ENCODE peak calls at places on chromosomes 13 and 19, in nine cellular contexts. G is fibroblast of lung, S is mesothelial cell of epicardium, O is MCF 10A, C is thyroid gland, N is ascending aorta, Q is fibroblast of pulmonary artery, H is gastrocnemius medialis, U is cardiac fibroblast. Y is an unnamed sample.

GRCh38 chr13:40878321-40878720 is 88.9 kb downstream of the SLC25A15 start:
- DNase-seq in G (no peak), S (no peak), O (no peak), C (peak), N (no peak), Q (no peak), H (no peak), U (no peak), Y (no peak)

GRCh38 chr19:45820413-45821102 is 5.5 kb upstream of the RSPH6A start:
- DNase-seq in G (no peak), S (no peak), O (no peak), C (no peak), N (no peak), Q (no peak), H (no peak), U (no peak), Y (no peak)

GRCh38 chr19:54460230-54461005 is 3.2 kb downstream of the LENG9 start:
- DNase-seq in G (no peak), S (no peak), O (no peak), C (no peak), N (no peak), Q (no peak), H (no peak), U (no peak), Y (no peak)

GRCh38 chr19:14375055-14375581 is 6.1 kb upstream of the ADGRE5 start:
- DNase-seq in G (no peak), S (no peak), O (no peak), C (no peak), N (peak), Q (no peak), H (peak), U (no peak), Y (no peak)

GRCh38 chr13:34258646-34259386 is 440.9 kb downstream of the RFC3 start:
- DNase-seq in G (no peak), S (no peak), O (no peak), C (no peak), N (no peak), Q (no peak), H (no peak), U (no peak), Y (no peak)

GRCh38 chr13:32669030-32669646 is 82.9 kb downstream of the PDS5B start:
- DNase-seq in G (peak), S (no peak), O (peak), C (no peak), N (no peak), Q (peak), H (no peak), U (peak), Y (no peak)

GRCh38 chr19:54459282-54460229 is 4.0 kb downstream of the LENG9 start:
- DNase-seq in G (no peak), S (no peak), O (no peak), C (no peak), N (no peak), Q (no peak), H (no peak), U (no peak), Y (no peak)

GRCh38 chr19:23482829-23483228 is 87.6 kb upstream of the ZNF91 start:
- DNase-seq in G (no peak), S (no peak), O (peak), C (no peak), N (no peak), Q (no peak), H (no peak), U (no peak), Y (no peak)

GRCh38 chr19:39679056-39679790 is 23.5 kb downstream of the LGALS16 start:
- DNase-seq in G (no peak), S (no peak), O (no peak), C (no peak), N (no peak), Q (no peak), H (peak), U (no peak), Y (no peak)

GRCh38 chr13:92843549-92843948 is 383.1 kb upstream of the GPC6 start:
- DNase-seq in G (peak), S (no peak), O (peak), C (no peak), N (no peak), Q (peak), H (no peak), U (peak), Y (no peak)

GRCh38 chr19:47651691-47652090 is 42.8 kb downstream of the BICRA start:
- DNase-seq in G (no peak), S (no peak), O (no peak), C (no peak), N (no peak), Q (no peak), H (no peak), U (no peak), Y (no peak)

GRCh38 chr19:8335343-8336071 is 7.6 kb downstream of the KANK3 start:
- DNase-seq in G (no peak), S (no peak), O (no peak), C (no peak), N (no peak), Q (no peak), H (no peak), U (no peak), Y (no peak)

GRCh38 chr19:58089846-58090245 is 8.2 kb downstream of the ZSCAN18 start:
- DNase-seq in G (no peak), S (no peak), O (no peak), C (no peak), N (no peak), Q (no peak), H (no peak), U (no peak), Y (no peak)
- TF ChIP-seq CTCF in G (no peak), S (no peak), O (no peak), C (no peak), N (no peak), Q (no peak), H (no peak), U (no peak), Y (no peak)

DNA sequence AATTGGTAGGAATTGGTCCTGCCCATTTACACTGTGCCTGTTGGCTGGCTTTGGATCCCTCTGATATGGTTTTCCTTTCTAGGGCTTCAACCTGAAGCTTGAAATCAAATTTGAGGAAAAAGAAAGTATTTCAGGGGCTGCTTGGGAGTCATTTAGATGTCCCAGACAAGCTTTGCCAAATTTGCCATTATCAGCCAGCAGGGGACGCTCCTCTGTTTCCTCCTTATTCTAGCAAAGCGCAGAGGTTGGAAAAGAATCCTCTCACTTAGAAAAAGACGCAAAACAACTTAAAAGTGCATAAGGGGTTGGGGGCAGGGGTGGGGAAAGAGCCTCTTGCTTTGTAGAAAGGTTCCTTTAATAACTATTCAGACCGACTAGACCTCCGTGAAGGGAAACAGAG is 1211.1 kb upstream of the PCDH20 start:
- DNase-seq in G (no peak), S (no peak), O (peak), C (no peak), N (no peak), Q (no peak), H (no peak), U (no peak), Y (no peak)
- TF ChIP-seq CTCF in G (peak), S (no peak), O (no peak), C (no peak), N (no peak), Q (no peak), H (no peak), U (no peak), Y (no peak)

DNA sequence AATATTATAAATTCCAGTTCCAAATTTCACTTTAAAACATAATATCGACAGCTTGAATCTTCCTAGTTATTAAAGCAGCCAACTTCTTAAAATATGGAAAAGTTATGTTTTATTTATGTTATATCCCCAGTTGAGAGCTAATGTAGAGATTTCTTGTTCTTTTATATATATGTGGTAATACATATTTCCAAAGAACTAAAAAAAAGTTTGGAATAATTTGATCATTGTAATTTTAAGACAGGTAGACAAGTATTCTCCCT is 781 bp upstream of the TBC1D4 start:
- DNase-seq in G (no peak), S (no peak), O (no peak), C (no peak), N (no peak), Q (no peak), H (no peak), U (no peak), Y (no peak)
- TF ChIP-seq CTCF in G (no peak), S (no peak), O (no peak), C (no peak), N (no peak), Q (no peak), H (no peak), U (no peak), Y (no peak)

DNA sequence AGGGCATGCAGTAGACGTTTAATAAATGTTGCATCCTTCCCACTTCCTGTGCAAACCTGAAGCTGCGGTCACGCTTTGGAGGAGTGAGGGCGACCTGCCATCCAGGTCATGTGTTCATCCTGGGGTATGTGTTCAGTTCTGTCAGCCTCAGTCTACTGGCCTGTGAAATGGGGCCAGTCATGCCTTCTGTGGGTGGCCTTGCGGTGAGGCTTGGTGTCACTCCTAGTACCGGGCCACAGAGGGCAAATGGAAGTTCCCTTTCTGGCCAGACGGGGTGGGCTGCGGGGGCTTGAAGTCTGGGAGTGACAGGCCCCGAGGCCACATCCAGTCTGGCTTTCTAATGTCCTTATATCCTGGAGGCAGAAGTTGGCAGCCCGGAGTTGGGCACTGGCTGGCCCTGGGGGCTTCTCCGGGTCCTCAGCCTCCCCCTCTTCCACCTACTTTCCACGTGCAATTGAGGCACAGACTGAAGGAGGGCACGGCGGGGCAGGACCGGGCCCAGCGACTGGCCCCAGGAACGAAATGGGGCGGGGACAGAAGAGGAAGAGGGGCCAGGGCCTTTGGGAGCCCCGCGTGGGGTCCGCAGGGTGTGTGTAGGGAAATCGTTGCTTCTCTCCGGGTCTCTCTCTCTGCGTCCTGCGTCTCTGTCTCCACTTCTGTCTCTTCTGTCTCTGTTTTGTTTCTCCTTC is 11.1 kb downstream of the PDE4A start:
- DNase-seq in G (no peak), S (no peak), O (no peak), C (peak), N (no peak), Q (no peak), H (peak), U (peak), Y (no peak)
- TF ChIP-seq CTCF in G (no peak), S (no peak), O (no peak), C (no peak), N (no peak), Q (no peak), H (no peak), U (no peak), Y (no peak)

DNA sequence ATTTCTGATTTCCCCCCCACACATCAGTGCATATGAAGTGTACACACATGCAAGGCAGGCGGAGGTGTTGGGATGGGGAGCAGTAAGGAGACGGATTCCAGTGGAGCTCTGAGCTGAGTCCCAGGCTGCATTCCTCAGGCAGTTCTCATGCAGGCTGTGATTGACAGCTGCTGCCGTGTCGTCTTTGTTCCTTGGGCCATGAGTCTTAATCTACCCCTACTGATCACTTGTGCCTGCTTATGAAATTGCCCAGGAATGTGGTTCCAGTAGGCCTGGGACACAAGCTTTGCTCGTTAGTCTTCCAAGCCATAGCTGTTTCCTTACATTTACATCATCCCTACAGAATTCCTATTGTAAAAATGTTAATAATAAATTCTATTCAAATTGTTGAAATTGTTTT is 1241.9 kb downstream of the UQCRFS1 start:
- DNase-seq in G (no peak), S (no peak), O (no peak), C (no peak), N (no peak), Q (peak), H (no peak), U (peak), Y (no peak)
- TF ChIP-seq CTCF in G (no peak), S (no peak), O (no peak), C (no peak), N (no peak), Q (no peak), H (no peak), U (no peak), Y (no peak)

GRCh38 chr13:37360556-37360955 is 238.0 kb downstream of the POSTN start:
- DNase-seq in G (peak), S (no peak), O (no peak), C (no peak), N (no peak), Q (peak), H (no peak), U (peak), Y (no peak)

GRCh38 chr13:37361608-37362007 is 237.0 kb downstream of the POSTN start:
- DNase-seq in G (no peak), S (no peak), O (peak), C (no peak), N (no peak), Q (no peak), H (no peak), U (no peak), Y (no peak)

DNA sequence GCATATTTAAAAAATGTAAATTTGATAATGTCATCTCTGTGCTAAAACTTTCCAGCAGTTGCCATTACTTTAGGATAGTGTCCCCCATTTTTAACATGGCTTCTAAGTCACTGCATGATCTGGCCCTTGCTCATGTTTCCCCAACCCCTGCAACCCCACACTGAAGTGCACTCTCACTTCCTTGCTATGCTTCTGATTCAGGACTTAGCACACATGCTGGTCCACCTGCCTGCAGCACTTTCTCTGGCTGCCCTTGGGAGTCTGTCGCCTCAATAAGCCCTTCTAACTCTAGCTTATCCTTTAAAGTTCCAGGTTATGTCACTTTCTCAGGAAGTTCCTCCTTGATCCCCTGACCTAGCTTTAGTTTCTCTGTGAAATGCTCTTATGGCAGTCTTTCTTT is 241.0 kb downstream of the POSTN start:
- DNase-seq in G (no peak), S (no peak), O (no peak), C (no peak), N (no peak), Q (no peak), H (no peak), U (peak), Y (no peak)
- TF ChIP-seq CTCF in G (no peak), S (no peak), O (no peak), C (no peak), N (no peak), Q (no peak), H (no peak), U (no peak), Y (no peak)

GRCh38 chr13:102933076-102933922 is 87.5 kb downstream of the ERCC5 start:
- DNase-seq in G (no peak), S (no peak), O (no peak), C (no peak), N (no peak), Q (no peak), H (no peak), U (no peak), Y (no peak)

GRCh38 chr13:102935896-102936321 is 90.1 kb downstream of the ERCC5 start:
- DNase-seq in G (no peak), S (no peak), O (no peak), C (no peak), N (no peak), Q (no peak), H (no peak), U (no peak), Y (no peak)

GRCh38 chr13:102928971-102929370 is 83.1 kb downstream of the ERCC5 start:
- DNase-seq in G (no peak), S (no peak), O (no peak), C (no peak), N (no peak), Q (no peak), H (no peak), U (no peak), Y (no peak)

DNA sequence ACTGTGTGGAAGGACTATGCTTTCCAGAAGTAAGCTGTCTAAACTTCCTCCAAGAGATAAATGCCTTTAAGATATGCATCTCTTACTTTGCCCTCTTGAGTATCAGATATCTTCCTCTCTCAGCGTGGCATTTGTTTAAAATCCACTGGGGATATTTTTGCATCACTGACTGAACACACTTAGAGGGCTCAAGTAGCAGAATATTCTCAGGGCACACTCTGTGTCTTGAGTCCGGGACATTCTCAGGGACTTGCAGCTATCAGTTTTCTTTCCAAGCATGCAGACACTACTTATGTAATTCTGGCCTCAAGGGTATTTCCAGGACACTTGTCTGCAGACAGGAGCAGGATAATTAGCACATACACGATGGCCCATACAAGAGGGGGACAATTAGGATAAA is 84.7 kb downstream of the ERCC5 start:
- DNase-seq in G (no peak), S (no peak), O (no peak), C (no peak), N (no peak), Q (no peak), H (peak), U (no peak), Y (no peak)
- TF ChIP-seq CTCF in G (no peak), S (no peak), O (no peak), C (no peak), N (no peak), Q (no peak), H (no peak), U (no peak), Y (no peak)

DNA sequence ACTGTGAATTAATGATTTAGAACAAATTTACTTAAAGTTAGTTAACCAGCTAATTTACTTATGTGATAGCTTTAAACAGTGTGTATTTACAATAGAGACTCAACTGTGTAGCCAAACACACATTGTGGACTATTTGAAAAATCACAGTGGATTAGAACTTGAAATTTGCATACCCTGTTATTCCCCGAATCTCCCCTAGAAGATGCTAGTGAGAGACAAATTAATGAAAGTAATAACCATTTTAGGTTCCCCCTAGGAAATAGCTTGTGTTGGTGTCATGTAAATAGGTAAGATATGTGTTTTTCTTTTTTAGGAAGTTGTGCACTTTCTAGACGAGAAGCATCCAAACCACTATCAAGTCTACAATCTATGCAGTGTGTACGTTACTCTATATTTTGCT is 98.5 kb downstream of the C1QTNF9 start:
- DNase-seq in G (no peak), S (no peak), O (no peak), C (no peak), N (no peak), Q (no peak), H (no peak), U (no peak), Y (no peak)
- TF ChIP-seq CTCF in G (peak), S (no peak), O (no peak), C (no peak), N (no peak), Q (peak), H (no peak), U (no peak), Y (no peak)

DNA sequence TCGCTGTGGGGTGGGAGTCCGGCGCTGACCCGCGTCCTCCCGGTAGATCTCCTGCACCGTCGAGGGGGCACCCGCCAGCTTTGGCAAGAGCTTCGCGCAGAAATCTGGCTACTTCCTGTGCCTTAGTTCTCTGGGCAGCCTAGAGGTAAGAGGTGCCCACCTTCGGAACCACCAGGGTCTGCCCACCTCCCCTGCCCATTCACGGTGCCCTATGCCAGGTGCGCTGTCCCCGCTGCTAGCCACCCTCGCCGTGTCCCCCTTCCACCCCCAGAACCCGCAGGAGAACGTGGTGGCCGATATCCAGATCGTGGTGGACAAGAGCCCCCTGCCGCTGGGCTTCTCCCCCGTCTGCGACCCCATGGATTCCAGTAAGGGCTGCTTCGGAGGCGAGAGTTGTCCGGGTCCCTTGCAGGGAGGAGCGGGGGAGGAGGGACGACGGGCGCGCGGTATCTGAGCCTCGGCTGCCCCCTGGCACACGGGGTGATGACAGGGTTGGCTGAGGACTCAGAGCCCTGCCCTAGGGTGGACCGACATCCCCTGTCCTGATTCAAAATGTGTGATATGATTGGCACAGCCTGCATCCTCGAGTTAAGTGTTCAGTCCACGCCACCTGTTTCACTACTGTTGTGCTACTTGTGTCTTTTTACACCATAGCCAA is 549 bp downstream of the MVB12A start:
- DNase-seq in G (no peak), S (peak), O (peak), C (peak), N (no peak), Q (no peak), H (peak), U (no peak), Y (no peak)
- TF ChIP-seq CTCF in G (no peak), S (no peak), O (no peak), C (no peak), N (no peak), Q (no peak), H (peak), U (no peak), Y (no peak)